ENCODE peak calls at places on chromosome 10, in six cellular contexts. One of them, this sample, is unnamed.

GRCh38 chr10:8100366-8100765 is 45.9 kb downstream of the GATA3 start:
- DNase-seq in body of pancreas: no peak
- DNase-seq in breast epithelium: no peak
- DNase-seq in left ventricle myocardium inferior: no peak
- DNase-seq in endodermal cell: no peak
- DNase-seq in lower lobe of right lung: no peak
- DNase-seq in this sample: no peak

GRCh38 chr10:132104471-132105301 is 38.9 kb downstream of the JAKMIP3 start:
- DNase-seq in body of pancreas: peak
- DNase-seq in breast epithelium: no peak
- DNase-seq in left ventricle myocardium inferior: no peak
- DNase-seq in endodermal cell: no peak
- DNase-seq in lower lobe of right lung: peak
- DNase-seq in this sample: no peak

GRCh38 chr10:29470355-29470705 is 164.4 kb downstream of the SVIL start:
- DNase-seq in body of pancreas: no peak
- DNase-seq in breast epithelium: no peak
- DNase-seq in left ventricle myocardium inferior: peak
- DNase-seq in endodermal cell: peak
- DNase-seq in lower lobe of right lung: no peak
- DNase-seq in this sample: no peak

GRCh38 chr10:105195831-105196230 is 554.7 kb downstream of the SORCS3 start:
- DNase-seq in body of pancreas: no peak
- DNase-seq in breast epithelium: no peak
- DNase-seq in left ventricle myocardium inferior: no peak
- DNase-seq in endodermal cell: no peak
- DNase-seq in lower lobe of right lung: no peak
- DNase-seq in this sample: no peak

GRCh38 chr10:61319550-61320256 is 133.5 kb downstream of the TMEM26 start:
- DNase-seq in body of pancreas: no peak
- DNase-seq in breast epithelium: no peak
- DNase-seq in left ventricle myocardium inferior: no peak
- DNase-seq in endodermal cell: no peak
- DNase-seq in lower lobe of right lung: no peak
- DNase-seq in this sample: no peak

GRCh38 chr10:119198438-119198837 is 8.9 kb upstream of the GRK5 start:
- DNase-seq in body of pancreas: peak
- DNase-seq in breast epithelium: no peak
- DNase-seq in left ventricle myocardium inferior: no peak
- DNase-seq in endodermal cell: peak
- DNase-seq in lower lobe of right lung: no peak
- DNase-seq in this sample: no peak

GRCh38 chr10:43125881-43126731 is 12.1 kb upstream of the CSGALNACT2 start:
- DNase-seq in body of pancreas: no peak
- DNase-seq in breast epithelium: no peak
- DNase-seq in left ventricle myocardium inferior: no peak
- DNase-seq in endodermal cell: peak
- DNase-seq in lower lobe of right lung: no peak
- DNase-seq in this sample: no peak

GRCh38 chr10:43943119-43943824 is 294.6 kb upstream of the ZNF32 start:
- DNase-seq in body of pancreas: no peak
- DNase-seq in breast epithelium: peak
- DNase-seq in left ventricle myocardium inferior: no peak
- DNase-seq in endodermal cell: peak
- DNase-seq in lower lobe of right lung: no peak
- DNase-seq in this sample: no peak

GRCh38 chr10:19654576-19654975 is 161.7 kb upstream of the PLXDC2 start:
- DNase-seq in body of pancreas: no peak
- DNase-seq in breast epithelium: no peak
- DNase-seq in left ventricle myocardium inferior: no peak
- DNase-seq in endodermal cell: no peak
- DNase-seq in lower lobe of right lung: no peak
- DNase-seq in this sample: peak

GRCh38 chr10:11173062-11173461 is 155.4 kb downstream of the CELF2 start:
- DNase-seq in body of pancreas: no peak
- DNase-seq in breast epithelium: no peak
- DNase-seq in left ventricle myocardium inferior: no peak
- DNase-seq in endodermal cell: peak
- DNase-seq in lower lobe of right lung: no peak
- DNase-seq in this sample: no peak

GRCh38 chr10:73117976-73118743 is 7.9 kb downstream of the NUDT13 start:
- DNase-seq in body of pancreas: no peak
- DNase-seq in breast epithelium: no peak
- DNase-seq in left ventricle myocardium inferior: no peak
- DNase-seq in endodermal cell: no peak
- DNase-seq in lower lobe of right lung: no peak
- DNase-seq in this sample: peak

GRCh38 chr10:114102253-114102652 is 58.6 kb downstream of the ADRB1 start:
- DNase-seq in body of pancreas: no peak
- DNase-seq in breast epithelium: no peak
- DNase-seq in left ventricle myocardium inferior: no peak
- DNase-seq in endodermal cell: no peak
- DNase-seq in lower lobe of right lung: no peak
- DNase-seq in this sample: no peak

GRCh38 chr10:33390046-33390445 is 55.6 kb upstream of the NRP1 start:
- DNase-seq in body of pancreas: no peak
- DNase-seq in breast epithelium: no peak
- DNase-seq in left ventricle myocardium inferior: no peak
- DNase-seq in endodermal cell: no peak
- DNase-seq in lower lobe of right lung: no peak
- DNase-seq in this sample: peak

GRCh38 chr10:110311357-110311949 is 6.7 kb upstream of the SMNDC1 start:
- DNase-seq in body of pancreas: peak
- DNase-seq in breast epithelium: peak
- DNase-seq in left ventricle myocardium inferior: no peak
- DNase-seq in endodermal cell: peak
- DNase-seq in lower lobe of right lung: no peak
- DNase-seq in this sample: peak

GRCh38 chr10:34288634-34289033 is 526.5 kb downstream of the PARD3 start:
- DNase-seq in body of pancreas: no peak
- DNase-seq in breast epithelium: no peak
- DNase-seq in left ventricle myocardium inferior: no peak
- DNase-seq in endodermal cell: no peak
- DNase-seq in lower lobe of right lung: no peak
- DNase-seq in this sample: peak

GRCh38 chr10:63391812-63392211 is 74.0 kb downstream of the JMJD1C start:
- DNase-seq in body of pancreas: no peak
- DNase-seq in breast epithelium: no peak
- DNase-seq in left ventricle myocardium inferior: no peak
- DNase-seq in endodermal cell: no peak
- DNase-seq in lower lobe of right lung: no peak
- DNase-seq in this sample: peak

GRCh38 chr10:78042752-78043104 is 9.1 kb downstream of the RPS24 start:
- DNase-seq in body of pancreas: no peak
- DNase-seq in breast epithelium: no peak
- DNase-seq in left ventricle myocardium inferior: no peak
- DNase-seq in endodermal cell: no peak
- DNase-seq in lower lobe of right lung: no peak
- DNase-seq in this sample: no peak

GRCh38 chr10:102344067-102344466 is 51.4 kb upstream of the NFKB2 start:
- DNase-seq in body of pancreas: no peak
- DNase-seq in breast epithelium: no peak
- DNase-seq in left ventricle myocardium inferior: no peak
- DNase-seq in endodermal cell: no peak
- DNase-seq in lower lobe of right lung: no peak
- DNase-seq in this sample: peak

GRCh38 chr10:93379366-93380042 is 102.6 kb downstream of the MYOF start:
- DNase-seq in body of pancreas: no peak
- DNase-seq in breast epithelium: no peak
- DNase-seq in left ventricle myocardium inferior: no peak
- DNase-seq in endodermal cell: no peak
- DNase-seq in lower lobe of right lung: no peak
- DNase-seq in this sample: peak

GRCh38 chr10:88693392-88694020 is 12.5 kb upstream of the LIPK start:
- DNase-seq in body of pancreas: no peak
- DNase-seq in breast epithelium: no peak
- DNase-seq in left ventricle myocardium inferior: no peak
- DNase-seq in endodermal cell: no peak
- DNase-seq in lower lobe of right lung: no peak
- DNase-seq in this sample: peak

GRCh38 chr10:88249450-88249849 is 333.7 kb downstream of the RNLS start:
- DNase-seq in body of pancreas: no peak
- DNase-seq in breast epithelium: no peak
- DNase-seq in left ventricle myocardium inferior: no peak
- DNase-seq in endodermal cell: no peak
- DNase-seq in lower lobe of right lung: no peak
- DNase-seq in this sample: no peak

GRCh38 chr10:58661902-58662301 is 149.2 kb downstream of the BICC1 start:
- DNase-seq in body of pancreas: no peak
- DNase-seq in breast epithelium: no peak
- DNase-seq in left ventricle myocardium inferior: no peak
- DNase-seq in endodermal cell: no peak
- DNase-seq in lower lobe of right lung: no peak
- DNase-seq in this sample: no peak

GRCh38 chr10:58666024-58666423 is 153.4 kb downstream of the BICC1 start:
- DNase-seq in body of pancreas: peak
- DNase-seq in breast epithelium: no peak
- DNase-seq in left ventricle myocardium inferior: no peak
- DNase-seq in endodermal cell: no peak
- DNase-seq in lower lobe of right lung: no peak
- DNase-seq in this sample: no peak

GRCh38 chr10:58662314-58662713 is 149.6 kb downstream of the BICC1 start:
- DNase-seq in body of pancreas: no peak
- DNase-seq in breast epithelium: no peak
- DNase-seq in left ventricle myocardium inferior: no peak
- DNase-seq in endodermal cell: no peak
- DNase-seq in lower lobe of right lung: no peak
- DNase-seq in this sample: peak

GRCh38 chr10:58667658-58668310 is 155.1 kb downstream of the BICC1 start:
- DNase-seq in body of pancreas: no peak
- DNase-seq in breast epithelium: no peak
- DNase-seq in left ventricle myocardium inferior: no peak
- DNase-seq in endodermal cell: no peak
- DNase-seq in lower lobe of right lung: no peak
- DNase-seq in this sample: no peak

GRCh38 chr10:58665361-58665760 is 152.7 kb downstream of the BICC1 start:
- DNase-seq in body of pancreas: no peak
- DNase-seq in breast epithelium: no peak
- DNase-seq in left ventricle myocardium inferior: no peak
- DNase-seq in endodermal cell: no peak
- DNase-seq in lower lobe of right lung: no peak
- DNase-seq in this sample: no peak
- H3K4me3 ChIP-seq in body of pancreas: no peak
- H3K4me3 ChIP-seq in breast epithelium: no peak
- H3K4me3 ChIP-seq in left ventricle myocardium inferior: no peak
- H3K4me3 ChIP-seq in endodermal cell: no peak
- H3K4me3 ChIP-seq in lower lobe of right lung: no peak
- H3K4me3 ChIP-seq in this sample: peak

GRCh38 chr10:47031251-47031952 is 120.2 kb downstream of the PTPN20 start:
- DNase-seq in body of pancreas: no peak
- DNase-seq in breast epithelium: no peak
- DNase-seq in left ventricle myocardium inferior: no peak
- DNase-seq in endodermal cell: peak
- DNase-seq in lower lobe of right lung: no peak
- DNase-seq in this sample: no peak
- TF ChIP-seq CTCF in body of pancreas: no peak
- TF ChIP-seq CTCF in breast epithelium: no peak
- TF ChIP-seq CTCF in left ventricle myocardium inferior: no peak
- TF ChIP-seq CTCF in endodermal cell: peak
- TF ChIP-seq CTCF in lower lobe of right lung: no peak
- TF ChIP-seq CTCF in this sample: peak

GRCh38 chr10:124415210-124415609 is 3.5 kb downstream of the OAT start:
- DNase-seq in body of pancreas: no peak
- DNase-seq in breast epithelium: no peak
- DNase-seq in left ventricle myocardium inferior: no peak
- DNase-seq in endodermal cell: no peak
- DNase-seq in lower lobe of right lung: no peak
- DNase-seq in this sample: no peak

GRCh38 chr10:124414077-124414476 is 4.6 kb downstream of the OAT start:
- DNase-seq in body of pancreas: no peak
- DNase-seq in breast epithelium: no peak
- DNase-seq in left ventricle myocardium inferior: no peak
- DNase-seq in endodermal cell: no peak
- DNase-seq in lower lobe of right lung: no peak
- DNase-seq in this sample: peak

GRCh38 chr10:124417846-124418725 is 637 bp downstream of the OAT start:
- DNase-seq in body of pancreas: peak
- DNase-seq in breast epithelium: peak
- DNase-seq in left ventricle myocardium inferior: peak
- DNase-seq in endodermal cell: peak
- DNase-seq in lower lobe of right lung: peak
- DNase-seq in this sample: peak

GRCh38 chr10:124418726-124419501 is at the start of gene OAT:
- DNase-seq in body of pancreas: peak
- DNase-seq in breast epithelium: peak
- DNase-seq in left ventricle myocardium inferior: peak
- DNase-seq in endodermal cell: peak
- DNase-seq in lower lobe of right lung: peak
- DNase-seq in this sample: peak

DNA sequence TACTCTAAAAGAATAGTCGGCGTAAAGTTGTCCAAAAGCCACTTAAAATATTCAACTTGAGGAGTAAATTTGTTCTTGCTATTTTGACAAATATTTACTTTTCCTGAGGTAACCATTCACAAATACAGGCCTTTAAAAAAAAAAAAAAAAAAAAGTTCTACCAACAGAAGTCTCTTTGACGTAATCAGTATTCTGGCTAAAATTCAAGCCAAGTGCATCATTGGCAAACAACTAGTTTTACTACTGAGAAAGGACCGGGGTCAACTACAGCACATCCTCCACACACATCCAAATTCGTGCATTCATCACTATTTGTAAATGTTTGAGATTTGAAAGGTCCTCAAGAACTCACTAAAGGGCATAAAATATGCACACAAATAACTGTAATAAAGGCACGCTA is 2.0 kb downstream of the OAT start:
- DNase-seq in body of pancreas: no peak
- DNase-seq in breast epithelium: no peak
- DNase-seq in left ventricle myocardium inferior: no peak
- DNase-seq in endodermal cell: no peak
- DNase-seq in lower lobe of right lung: no peak
- DNase-seq in this sample: peak
- H3K4me3 ChIP-seq in body of pancreas: no peak
- H3K4me3 ChIP-seq in breast epithelium: no peak
- H3K4me3 ChIP-seq in left ventricle myocardium inferior: peak
- H3K4me3 ChIP-seq in endodermal cell: peak
- H3K4me3 ChIP-seq in lower lobe of right lung: no peak
- H3K4me3 ChIP-seq in this sample: no peak

DNA sequence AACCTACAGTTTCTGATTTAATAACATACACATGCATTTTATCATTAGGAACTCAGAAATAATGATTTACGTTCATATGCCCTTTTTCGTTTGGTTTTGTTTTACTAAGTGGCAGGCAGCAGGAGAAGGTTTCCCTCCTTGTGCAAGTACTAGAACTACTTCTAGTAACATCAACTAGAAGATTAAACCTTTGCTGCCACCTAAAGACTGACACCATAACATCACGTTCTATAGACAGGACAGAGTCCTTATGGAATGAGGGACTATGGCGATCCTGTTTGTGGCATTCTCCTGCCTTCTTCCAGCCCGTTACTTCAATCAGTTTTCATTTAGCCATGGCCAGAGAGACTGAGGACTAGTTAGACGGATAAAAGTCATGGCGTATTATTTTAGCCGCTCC is 53.2 kb downstream of the GAD2 start:
- DNase-seq in body of pancreas: no peak
- DNase-seq in breast epithelium: no peak
- DNase-seq in left ventricle myocardium inferior: no peak
- DNase-seq in endodermal cell: peak
- DNase-seq in lower lobe of right lung: no peak
- DNase-seq in this sample: peak
- TF ChIP-seq CTCF in body of pancreas: no peak
- TF ChIP-seq CTCF in breast epithelium: no peak
- TF ChIP-seq CTCF in left ventricle myocardium inferior: peak
- TF ChIP-seq CTCF in endodermal cell: peak
- TF ChIP-seq CTCF in lower lobe of right lung: peak
- TF ChIP-seq CTCF in this sample: no peak